ENCODE peak calls at places on chromosomes 11 and 22, in nine cellular contexts. One of them, this sample, is unnamed.

GRCh38 chr22:22588485-22589164 is 29.6 kb upstream of the PRAME start:
- DNase-seq in NCI-H524: no peak
- DNase-seq in T1000: no peak
- DNase-seq in iris pigment epithelial cell: no peak
- DNase-seq in stimulated activated CD8-positive, alpha-beta memory T cell treated with anti-CD3 and anti-CD28 coated beads, Interleukin-7, amount 100 ng/mL, for 24 hours: no peak
- DNase-seq in effector memory CD8-positive, alpha-beta T cell: no peak
- DNase-seq in kidney epithelial cell: no peak
- DNase-seq in anterior cingulate cortex: no peak
- DNase-seq in stimulated activated CD4-positive, alpha-beta T cell treated with anti-CD3 and anti-CD28 coated beads, Interleukin-4, amount 100 ng/mL, for 24 hours: no peak
- DNase-seq in this sample: no peak

GRCh38 chr11:11552688-11553087 is 69.1 kb downstream of the GALNT18 start:
- DNase-seq in iris pigment epithelial cell: no peak
- DNase-seq in effector memory CD8-positive, alpha-beta T cell: no peak
- DNase-seq in kidney epithelial cell: no peak
- DNase-seq in T1000: no peak
- DNase-seq in NCI-H524: no peak
- DNase-seq in anterior cingulate cortex: no peak
- DNase-seq in stimulated activated CD8-positive, alpha-beta memory T cell treated with anti-CD3 and anti-CD28 coated beads, Interleukin-7, amount 100 ng/mL, for 24 hours: no peak
- DNase-seq in stimulated activated CD4-positive, alpha-beta T cell treated with anti-CD3 and anti-CD28 coated beads, Interleukin-4, amount 100 ng/mL, for 24 hours: no peak
- DNase-seq in this sample: no peak

GRCh38 chr22:45216133-45217003 is 24.3 kb downstream of the KIAA0930 start:
- DNase-seq in stimulated activated CD8-positive, alpha-beta memory T cell treated with anti-CD3 and anti-CD28 coated beads, Interleukin-7, amount 100 ng/mL, for 24 hours: no peak
- DNase-seq in NCI-H524: peak
- DNase-seq in effector memory CD8-positive, alpha-beta T cell: no peak
- DNase-seq in T1000: no peak
- DNase-seq in stimulated activated CD4-positive, alpha-beta T cell treated with anti-CD3 and anti-CD28 coated beads, Interleukin-4, amount 100 ng/mL, for 24 hours: no peak
- DNase-seq in anterior cingulate cortex: no peak
- DNase-seq in iris pigment epithelial cell: peak
- DNase-seq in kidney epithelial cell: no peak
- DNase-seq in this sample: no peak

GRCh38 chr11:60169264-60169915 is 13.5 kb downstream of the MS4A6A start:
- DNase-seq in stimulated activated CD4-positive, alpha-beta T cell treated with anti-CD3 and anti-CD28 coated beads, Interleukin-4, amount 100 ng/mL, for 24 hours: no peak
- DNase-seq in iris pigment epithelial cell: peak
- DNase-seq in NCI-H524: no peak
- DNase-seq in effector memory CD8-positive, alpha-beta T cell: no peak
- DNase-seq in kidney epithelial cell: peak
- DNase-seq in T1000: no peak
- DNase-seq in stimulated activated CD8-positive, alpha-beta memory T cell treated with anti-CD3 and anti-CD28 coated beads, Interleukin-7, amount 100 ng/mL, for 24 hours: no peak
- DNase-seq in anterior cingulate cortex: no peak
- DNase-seq in this sample: no peak

GRCh38 chr11:77208535-77208934 is 80.5 kb downstream of the MYO7A start:
- DNase-seq in iris pigment epithelial cell: no peak
- DNase-seq in NCI-H524: no peak
- DNase-seq in effector memory CD8-positive, alpha-beta T cell: no peak
- DNase-seq in T1000: no peak
- DNase-seq in stimulated activated CD4-positive, alpha-beta T cell treated with anti-CD3 and anti-CD28 coated beads, Interleukin-4, amount 100 ng/mL, for 24 hours: no peak
- DNase-seq in stimulated activated CD8-positive, alpha-beta memory T cell treated with anti-CD3 and anti-CD28 coated beads, Interleukin-7, amount 100 ng/mL, for 24 hours: no peak
- DNase-seq in kidney epithelial cell: no peak
- DNase-seq in anterior cingulate cortex: no peak
- DNase-seq in this sample: no peak

GRCh38 chr11:126403658-126404057 is 48.2 kb downstream of the ST3GAL4 start:
- DNase-seq in stimulated activated CD4-positive, alpha-beta T cell treated with anti-CD3 and anti-CD28 coated beads, Interleukin-4, amount 100 ng/mL, for 24 hours: no peak
- DNase-seq in NCI-H524: peak
- DNase-seq in iris pigment epithelial cell: peak
- DNase-seq in anterior cingulate cortex: no peak
- DNase-seq in kidney epithelial cell: no peak
- DNase-seq in effector memory CD8-positive, alpha-beta T cell: no peak
- DNase-seq in stimulated activated CD8-positive, alpha-beta memory T cell treated with anti-CD3 and anti-CD28 coated beads, Interleukin-7, amount 100 ng/mL, for 24 hours: no peak
- DNase-seq in T1000: no peak
- DNase-seq in this sample: no peak

GRCh38 chr11:62012451-62013265 is 45.2 kb upstream of the FTH1 start:
- DNase-seq in anterior cingulate cortex: no peak
- DNase-seq in iris pigment epithelial cell: peak
- DNase-seq in T1000: peak
- DNase-seq in NCI-H524: no peak
- DNase-seq in stimulated activated CD4-positive, alpha-beta T cell treated with anti-CD3 and anti-CD28 coated beads, Interleukin-4, amount 100 ng/mL, for 24 hours: no peak
- DNase-seq in effector memory CD8-positive, alpha-beta T cell: no peak
- DNase-seq in stimulated activated CD8-positive, alpha-beta memory T cell treated with anti-CD3 and anti-CD28 coated beads, Interleukin-7, amount 100 ng/mL, for 24 hours: no peak
- DNase-seq in kidney epithelial cell: no peak
- DNase-seq in this sample: no peak

GRCh38 chr11:71491531-71492329 is 35.3 kb upstream of the KRTAP5-7 start:
- DNase-seq in stimulated activated CD8-positive, alpha-beta memory T cell treated with anti-CD3 and anti-CD28 coated beads, Interleukin-7, amount 100 ng/mL, for 24 hours: no peak
- DNase-seq in NCI-H524: no peak
- DNase-seq in anterior cingulate cortex: no peak
- DNase-seq in iris pigment epithelial cell: no peak
- DNase-seq in T1000: no peak
- DNase-seq in kidney epithelial cell: no peak
- DNase-seq in effector memory CD8-positive, alpha-beta T cell: no peak
- DNase-seq in stimulated activated CD4-positive, alpha-beta T cell treated with anti-CD3 and anti-CD28 coated beads, Interleukin-4, amount 100 ng/mL, for 24 hours: no peak
- DNase-seq in this sample: no peak

GRCh38 chr11:110524227-110524626 is 94.5 kb downstream of the FDX1 start:
- DNase-seq in NCI-H524: no peak
- DNase-seq in iris pigment epithelial cell: peak
- DNase-seq in T1000: no peak
- DNase-seq in anterior cingulate cortex: peak
- DNase-seq in effector memory CD8-positive, alpha-beta T cell: no peak
- DNase-seq in stimulated activated CD4-positive, alpha-beta T cell treated with anti-CD3 and anti-CD28 coated beads, Interleukin-4, amount 100 ng/mL, for 24 hours: no peak
- DNase-seq in kidney epithelial cell: no peak
- DNase-seq in stimulated activated CD8-positive, alpha-beta memory T cell treated with anti-CD3 and anti-CD28 coated beads, Interleukin-7, amount 100 ng/mL, for 24 hours: no peak
- DNase-seq in this sample: no peak

GRCh38 chr22:32448980-32449379 is 15.3 kb downstream of the BPIFC start:
- DNase-seq in stimulated activated CD4-positive, alpha-beta T cell treated with anti-CD3 and anti-CD28 coated beads, Interleukin-4, amount 100 ng/mL, for 24 hours: no peak
- DNase-seq in iris pigment epithelial cell: no peak
- DNase-seq in effector memory CD8-positive, alpha-beta T cell: no peak
- DNase-seq in stimulated activated CD8-positive, alpha-beta memory T cell treated with anti-CD3 and anti-CD28 coated beads, Interleukin-7, amount 100 ng/mL, for 24 hours: no peak
- DNase-seq in T1000: no peak
- DNase-seq in anterior cingulate cortex: no peak
- DNase-seq in kidney epithelial cell: no peak
- DNase-seq in NCI-H524: peak
- DNase-seq in this sample: no peak

This sample was measured in activated T-helper 9 cell treated with anti-CD3 and anti-CD28 coated beads, Interleukin-2, amount 50 U/mL, for 16 hours.